ENCODE peak calls at places on chromosomes 13 and 19, in five cellular contexts. O is fibroblast of lung, Y is RWPE1, N is neuronal stem cell, X is skeletal muscle cell. F is an unnamed sample.
A peak's percentile ranks its signal among the peaks of the same experiment; 100 is the strongest.

GRCh38 chr13:39538826-39539555 is 64.0 kb downstream of the LHFPL6 start:
- DNase-seq in O (peak; percentile 80), Y (no peak), N (no peak), X (no peak), F (no peak)

GRCh38 chr13:49776871-49777270 is 15.6 kb downstream of the KPNA3 start:
- DNase-seq in O (peak; percentile 50), Y (no peak), N (no peak), X (no peak), F (no peak)

GRCh38 chr13:98014766-98015165 is 61.3 kb downstream of the IPO5 start:
- DNase-seq in O (peak; percentile 80), Y (peak; percentile 15), N (no peak), X (peak; percentile 46), F (no peak)

GRCh38 chr13:111397202-111397880 is 76.9 kb downstream of the TEX29 start:
- DNase-seq in O (no peak), Y (no peak), N (no peak), X (no peak), F (no peak)

GRCh38 chr13:105139048-105139379 is 1396.4 kb downstream of the EFNB2 start:
- DNase-seq in O (no peak), Y (no peak), N (no peak), X (no peak), F (no peak)

GRCh38 chr13:35499131-35500051 is 22.9 kb upstream of the MAB21L1 start:
- DNase-seq in O (no peak), Y (no peak), N (no peak), X (no peak), F (no peak)

GRCh38 chr19:57241181-57241580 is 749 bp downstream of the ZNF805 start:
- DNase-seq in O (peak; percentile 43), Y (no peak), N (no peak), X (peak; percentile 11), F (no peak)

GRCh38 chr19:42092350-42092749 is 16.4 kb downstream of the ZNF574 start:
- DNase-seq in O (no peak), Y (peak; percentile 45), N (no peak), X (no peak), F (no peak)

GRCh38 chr13:84645196-84646071 is 763.2 kb upstream of the SLITRK1 start:
- DNase-seq in O (peak; percentile 92), Y (no peak), N (no peak), X (no peak), F (no peak)

GRCh38 chr13:24511824-24512207 is 762 bp downstream of the PARP4 start:
- DNase-seq in O (no peak), Y (no peak), N (no peak), X (no peak), F (no peak)

GRCh38 chr19:11781295-11782057 is 14.7 kb downstream of the ZNF441 start:
- DNase-seq in O (peak; percentile 30), Y (no peak), N (no peak), X (no peak), F (no peak)

GRCh38 chr19:46898731-46899130 is 37.9 kb downstream of the ARHGAP35 start:
- DNase-seq in O (peak; percentile 92), Y (peak; percentile 45), N (no peak), X (no peak), F (no peak)

GRCh38 chr19:54339646-54340358 is 840 bp upstream of the LILRA4 start:
- DNase-seq in O (no peak), Y (no peak), N (no peak), X (no peak), F (no peak)